ENCODE peak calls at places on chromosome 18, in four cellular contexts. One of them, this sample, is unnamed. For H3K9me3, the result is how much of the 10 kb centered on the place peaks cover.

GRCh38 chr18:48391863-48392262 is 17.3 kb downstream of the ZBTB7C start:
- DNase-seq in body of pancreas: peak
- DNase-seq in astrocyte: no peak
- DNase-seq in heart left ventricle: peak
- DNase-seq in this sample: peak

GRCh38 chr18:37524546-37525301 is 40.9 kb downstream of the CELF4 start:
- DNase-seq in body of pancreas: no peak
- DNase-seq in astrocyte: no peak
- DNase-seq in heart left ventricle: no peak
- DNase-seq in this sample: no peak

GRCh38 chr18:26458526-26459232 is 89.7 kb downstream of the KCTD1 start:
- DNase-seq in body of pancreas: no peak
- DNase-seq in astrocyte: peak
- DNase-seq in heart left ventricle: no peak
- DNase-seq in this sample: no peak

GRCh38 chr18:68428026-68428425 is 286.9 kb downstream of the TMX3 start:
- DNase-seq in body of pancreas: no peak
- DNase-seq in astrocyte: peak
- DNase-seq in heart left ventricle: peak
- DNase-seq in this sample: no peak

GRCh38 chr18:9506046-9506792 is 30.9 kb downstream of the RALBP1 start:
- DNase-seq in body of pancreas: peak
- DNase-seq in astrocyte: peak
- DNase-seq in heart left ventricle: peak
- DNase-seq in this sample: peak

GRCh38 chr18:12334280-12335262 is 26.5 kb downstream of the TUBB6 start:
- DNase-seq in body of pancreas: peak
- DNase-seq in astrocyte: no peak
- DNase-seq in heart left ventricle: peak
- DNase-seq in this sample: no peak

GRCh38 chr18:41324020-41324791 is 630.8 kb upstream of the PIK3C3 start:
- DNase-seq in body of pancreas: no peak
- DNase-seq in astrocyte: peak
- DNase-seq in heart left ventricle: no peak
- DNase-seq in this sample: no peak

GRCh38 chr18:22318745-22319407 is 98.8 kb downstream of the CTAGE1 start:
- DNase-seq in body of pancreas: no peak
- DNase-seq in astrocyte: peak
- DNase-seq in heart left ventricle: no peak
- DNase-seq in this sample: peak

GRCh38 chr18:78525364-78526111 is 454.1 kb upstream of the SALL3 start:
- DNase-seq in body of pancreas: no peak
- DNase-seq in astrocyte: peak
- DNase-seq in heart left ventricle: no peak
- DNase-seq in this sample: no peak
- H3K9me3 ChIP-seq in body of pancreas: under half
- H3K9me3 ChIP-seq in astrocyte: under half
- H3K9me3 ChIP-seq in heart left ventricle: under half
- H3K9me3 ChIP-seq in this sample: under half

DNA sequence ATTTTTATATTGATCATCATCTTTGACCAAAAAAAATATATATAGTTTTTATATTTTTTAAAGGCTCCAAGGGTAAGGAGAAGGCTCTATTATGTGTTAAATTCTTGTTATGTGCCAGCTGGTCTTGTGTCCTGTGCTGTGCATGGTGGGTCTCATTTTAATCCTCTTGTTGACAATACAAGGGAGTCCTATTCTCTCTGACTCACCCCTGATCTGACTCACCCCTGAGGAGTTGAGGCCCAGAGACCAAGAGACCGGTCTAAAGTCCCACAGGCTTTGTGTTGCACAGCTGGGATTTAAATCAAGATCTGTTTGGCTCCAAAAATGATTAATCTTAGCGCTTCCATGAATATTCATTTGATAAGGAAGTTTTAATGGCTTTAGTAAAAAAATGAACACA is 25.7 kb downstream of the MC2R start:
- DNase-seq in body of pancreas: no peak
- DNase-seq in astrocyte: peak
- DNase-seq in heart left ventricle: no peak
- DNase-seq in this sample: no peak
- H3K27ac ChIP-seq in body of pancreas: no peak
- H3K27ac ChIP-seq in astrocyte: no peak
- H3K27ac ChIP-seq in heart left ventricle: no peak
- H3K27ac ChIP-seq in this sample: no peak

GRCh38 chr18:75070625-75071483 is 138.1 kb downstream of the PTGR3 start:
- DNase-seq in body of pancreas: peak
- DNase-seq in astrocyte: peak
- DNase-seq in heart left ventricle: peak
- DNase-seq in this sample: peak
- H3K4me3 ChIP-seq in body of pancreas: no peak
- H3K4me3 ChIP-seq in astrocyte: peak
- H3K4me3 ChIP-seq in heart left ventricle: peak
- H3K4me3 ChIP-seq in this sample: no peak

GRCh38 chr18:35464731-35465728 is 32.7 kb downstream of the INO80C start:
- DNase-seq in body of pancreas: no peak
- DNase-seq in astrocyte: no peak
- DNase-seq in heart left ventricle: no peak
- DNase-seq in this sample: no peak

GRCh38 chr18:35459997-35460396 is 37.8 kb downstream of the INO80C start:
- DNase-seq in body of pancreas: no peak
- DNase-seq in astrocyte: no peak
- DNase-seq in heart left ventricle: no peak
- DNase-seq in this sample: no peak

GRCh38 chr18:35463837-35464236 is 33.9 kb downstream of the INO80C start:
- DNase-seq in body of pancreas: no peak
- DNase-seq in astrocyte: no peak
- DNase-seq in heart left ventricle: no peak
- DNase-seq in this sample: no peak

GRCh38 chr18:35460719-35461118 is 37.0 kb downstream of the INO80C start:
- DNase-seq in body of pancreas: no peak
- DNase-seq in astrocyte: peak
- DNase-seq in heart left ventricle: no peak
- DNase-seq in this sample: no peak

GRCh38 chr18:35463050-35463449 is 34.7 kb downstream of the INO80C start:
- DNase-seq in body of pancreas: no peak
- DNase-seq in astrocyte: peak
- DNase-seq in heart left ventricle: peak
- DNase-seq in this sample: peak
- H3K9me3 ChIP-seq in body of pancreas: under half
- H3K9me3 ChIP-seq in astrocyte: under half
- H3K9me3 ChIP-seq in heart left ventricle: under half
- H3K9me3 ChIP-seq in this sample: under half

DNA sequence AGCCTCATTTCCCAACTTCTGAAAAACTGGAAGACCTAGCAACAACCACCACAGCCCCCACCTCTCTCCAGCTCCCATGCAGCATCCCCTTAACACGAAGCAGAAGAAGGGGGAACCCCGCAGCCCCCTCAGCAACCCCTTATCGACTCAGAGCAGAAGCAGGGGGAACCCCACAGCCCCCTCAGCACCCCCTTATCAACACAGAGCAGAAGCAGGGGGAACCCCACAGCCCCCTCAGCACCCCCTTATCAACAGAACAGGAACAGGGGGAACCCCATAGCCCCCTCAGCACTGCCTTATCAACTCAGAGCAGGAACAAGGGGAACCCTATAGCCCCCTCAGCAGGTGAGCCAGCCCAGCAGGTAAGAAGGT is 6.7 kb downstream of the SLC66A2 start:
- DNase-seq in body of pancreas: no peak
- DNase-seq in astrocyte: no peak
- DNase-seq in heart left ventricle: no peak
- DNase-seq in this sample: no peak
- H3K27ac ChIP-seq in body of pancreas: peak
- H3K27ac ChIP-seq in astrocyte: no peak
- H3K27ac ChIP-seq in heart left ventricle: no peak
- H3K27ac ChIP-seq in this sample: peak

GRCh38 chr18:77870894-77871293 is 621.2 kb downstream of the GALR1 start:
- DNase-seq in body of pancreas: no peak
- DNase-seq in astrocyte: no peak
- DNase-seq in heart left ventricle: no peak
- DNase-seq in this sample: no peak
- H3K4me3 ChIP-seq in body of pancreas: no peak
- H3K4me3 ChIP-seq in astrocyte: no peak
- H3K4me3 ChIP-seq in heart left ventricle: no peak
- H3K4me3 ChIP-seq in this sample: no peak

GRCh38 chr18:71431689-71432088 is 1112.5 kb downstream of the CBLN2 start:
- DNase-seq in body of pancreas: no peak
- DNase-seq in astrocyte: no peak
- DNase-seq in heart left ventricle: no peak
- DNase-seq in this sample: no peak
- H3K9me3 ChIP-seq in body of pancreas: under half
- H3K9me3 ChIP-seq in astrocyte: under half
- H3K9me3 ChIP-seq in heart left ventricle: under half
- H3K9me3 ChIP-seq in this sample: under half

This sample was measured in adrenal gland.